ENCODE peak calls at places on chromosomes 13 and 19, in four cellular contexts. L is lower lobe of right lung, X is H7, T is mucosa of descending colon. N is an unnamed sample.
A peak's percentile ranks its signal among the peaks of the same experiment; 100 is the strongest.

GRCh38 chr13:108342369-108343289 is 73.1 kb downstream of the TNFSF13B start:
- DNase-seq in X (peak; percentile 9), T (no peak), L (no peak), N (peak; percentile 26)

GRCh38 chr13:113949546-113949945 is 24.3 kb downstream of the C13orf46 start:
- DNase-seq in T (peak; percentile 18), L (no peak), X (no peak), N (no peak)

GRCh38 chr13:76974618-76974975 is 17.3 kb upstream of the CLN5 start:
- DNase-seq in T (no peak), X (no peak), L (no peak), N (no peak)

GRCh38 chr13:110915874-110916670 is 1.2 kb upstream of the ANKRD10 start:
- DNase-seq in X (peak; percentile 12), T (no peak), L (no peak), N (no peak)

GRCh38 chr19:50358483-50359431 is 6.7 kb downstream of the NAPSA start:
- DNase-seq in X (no peak), T (peak; percentile 81), L (peak; percentile 73), N (no peak)

GRCh38 chr19:33193864-33194362 is at the start of gene LRP3:
- DNase-seq in T (peak; percentile 57), X (peak; percentile 92), L (peak; percentile 54), N (peak; percentile 85)

GRCh38 chr19:14159059-14159458 is 22.7 kb upstream of the ASF1B start:
- DNase-seq in L (no peak), T (no peak), X (peak; percentile 42), N (peak; percentile 7)

GRCh38 chr13:19150712-19151228 is 30.9 kb downstream of the TUBA3C start:
- DNase-seq in X (peak; percentile 12), L (no peak), T (no peak), N (no peak)

GRCh38 chr19:55443045-55443823 is at the start of gene SHISA7:
- DNase-seq in T (no peak), X (peak; percentile 82), L (no peak), N (peak; percentile 35)

GRCh38 chr19:49343127-49343526 is 7.9 kb downstream of the CD37 start:
- DNase-seq in L (peak; percentile 24), X (no peak), T (no peak), N (no peak)

GRCh38 chr19:12596485-12596884 is 14.1 kb downstream of the ZNF490 start:
- DNase-seq in L (no peak), X (no peak), T (no peak), N (no peak)

GRCh38 chr19:50349277-50350057 is 16.0 kb downstream of the NAPSA start:
- DNase-seq in X (no peak), T (no peak), L (peak; percentile 18), N (no peak)

GRCh38 chr13:52926971-52927370 is 78.5 kb upstream of the PCDH8 start:
- DNase-seq in T (no peak), X (no peak), L (no peak), N (no peak)

GRCh38 chr19:4814625-4815425 is 16.7 kb downstream of the TICAM1 start:
- DNase-seq in L (no peak), T (no peak), X (no peak), N (no peak)

GRCh38 chr13:75329723-75330122 is 152.2 kb downstream of the TBC1D4 start:
- DNase-seq in T (no peak), L (no peak), X (no peak), N (no peak)

GRCh38 chr13:75788494-75788991 is 152.4 kb downstream of the LMO7 start:
- DNase-seq in X (no peak), T (peak; percentile 70), L (no peak), N (no peak)

GRCh38 chr13:40613192-40613818 is 53.1 kb downstream of the FOXO1 start:
- DNase-seq in T (no peak), L (no peak), X (no peak), N (no peak)

GRCh38 chr19:29533578-29534544 is 8.1 kb downstream of the VSTM2B start:
- DNase-seq in L (no peak), T (no peak), X (no peak), N (no peak)

GRCh38 chr13:30803791-30804190 is 68.4 kb downstream of the ALOX5AP start:
- DNase-seq in T (no peak), X (no peak), L (no peak), N (no peak)

GRCh38 chr19:1690570-1691307 is 38.3 kb upstream of the TCF3 start:
- DNase-seq in T (peak; percentile 64), L (peak; percentile 71), X (peak; percentile 96), N (peak; percentile 95)

GRCh38 chr19:10102787-10103236 is 334 bp upstream of the ANGPTL6 start:
- DNase-seq in X (peak; percentile 35), T (no peak), L (no peak), N (no peak)

GRCh38 chr19:29841559-29842367 is 30.0 kb downstream of the CCNE1 start:
- DNase-seq in X (peak; percentile 79), L (no peak), T (no peak), N (peak; percentile 67)

N was measured in iPS-NIHi11.